ENCODE peak calls at places on chromosomes 16 and 17, in seven cellular contexts. One of them, this sample, is unnamed.

GRCh38 chr17:48483471-48484131 is 47.2 kb downstream of the HOXB1 start:
- DNase-seq in HCT116: peak
- DNase-seq in nephron progenitor cell: no peak
- DNase-seq in epithelial cell of esophagus: peak
- DNase-seq in adrenal gland: no peak
- DNase-seq in RWPE1: peak
- DNase-seq in lower leg skin: no peak
- DNase-seq in this sample: no peak

GRCh38 chr16:74186589-74186988 is 110.0 kb upstream of the PSMD7 start:
- DNase-seq in adrenal gland: no peak
- DNase-seq in RWPE1: no peak
- DNase-seq in HCT116: no peak
- DNase-seq in lower leg skin: no peak
- DNase-seq in epithelial cell of esophagus: no peak
- DNase-seq in nephron progenitor cell: no peak
- DNase-seq in this sample: no peak

GRCh38 chr16:73025111-73025505 is 22.8 kb downstream of the ZFHX3 start:
- DNase-seq in HCT116: no peak
- DNase-seq in epithelial cell of esophagus: no peak
- DNase-seq in RWPE1: no peak
- DNase-seq in adrenal gland: no peak
- DNase-seq in nephron progenitor cell: no peak
- DNase-seq in lower leg skin: peak
- DNase-seq in this sample: no peak

GRCh38 chr16:89484923-89485679 is 5.3 kb downstream of the ANKRD11 start:
- DNase-seq in nephron progenitor cell: no peak
- DNase-seq in HCT116: no peak
- DNase-seq in adrenal gland: no peak
- DNase-seq in RWPE1: no peak
- DNase-seq in lower leg skin: no peak
- DNase-seq in epithelial cell of esophagus: no peak
- DNase-seq in this sample: no peak

GRCh38 chr17:70947636-70948565 is 778.6 kb downstream of the KCNJ2 start:
- DNase-seq in RWPE1: no peak
- DNase-seq in HCT116: no peak
- DNase-seq in lower leg skin: no peak
- DNase-seq in adrenal gland: no peak
- DNase-seq in nephron progenitor cell: no peak
- DNase-seq in epithelial cell of esophagus: no peak
- DNase-seq in this sample: no peak

GRCh38 chr17:80633197-80633596 is 88.6 kb downstream of the RPTOR start:
- DNase-seq in RWPE1: no peak
- DNase-seq in lower leg skin: no peak
- DNase-seq in epithelial cell of esophagus: no peak
- DNase-seq in HCT116: no peak
- DNase-seq in adrenal gland: no peak
- DNase-seq in nephron progenitor cell: peak
- DNase-seq in this sample: no peak

GRCh38 chr17:61299517-61300513 is 99.8 kb upstream of the TBX2 start:
- DNase-seq in epithelial cell of esophagus: no peak
- DNase-seq in lower leg skin: no peak
- DNase-seq in nephron progenitor cell: no peak
- DNase-seq in HCT116: no peak
- DNase-seq in adrenal gland: no peak
- DNase-seq in RWPE1: no peak
- DNase-seq in this sample: no peak

GRCh38 chr17:38982858-38983746 is 15.9 kb upstream of the FBXO47 start:
- DNase-seq in epithelial cell of esophagus: peak
- DNase-seq in nephron progenitor cell: peak
- DNase-seq in lower leg skin: no peak
- DNase-seq in HCT116: peak
- DNase-seq in adrenal gland: peak
- DNase-seq in RWPE1: peak
- DNase-seq in this sample: no peak

GRCh38 chr17:51372345-51373004 is 112.1 kb downstream of the UTP18 start:
- DNase-seq in adrenal gland: peak
- DNase-seq in RWPE1: peak
- DNase-seq in lower leg skin: no peak
- DNase-seq in epithelial cell of esophagus: peak
- DNase-seq in nephron progenitor cell: no peak
- DNase-seq in HCT116: peak
- DNase-seq in this sample: no peak

GRCh38 chr17:32342603-32343325 is 791 bp upstream of the C17orf75 start:
- DNase-seq in RWPE1: no peak
- DNase-seq in HCT116: no peak
- DNase-seq in adrenal gland: no peak
- DNase-seq in nephron progenitor cell: no peak
- DNase-seq in epithelial cell of esophagus: no peak
- DNase-seq in lower leg skin: peak
- DNase-seq in this sample: no peak

GRCh38 chr17:32345953-32346600 is 3.9 kb upstream of the ZNF207 start:
- DNase-seq in RWPE1: no peak
- DNase-seq in nephron progenitor cell: no peak
- DNase-seq in adrenal gland: no peak
- DNase-seq in lower leg skin: peak
- DNase-seq in HCT116: no peak
- DNase-seq in epithelial cell of esophagus: no peak
- DNase-seq in this sample: no peak

GRCh38 chr17:32335647-32336046 is 6.3 kb downstream of the C17orf75 start:
- DNase-seq in HCT116: no peak
- DNase-seq in nephron progenitor cell: no peak
- DNase-seq in RWPE1: no peak
- DNase-seq in epithelial cell of esophagus: peak
- DNase-seq in lower leg skin: peak
- DNase-seq in adrenal gland: no peak
- DNase-seq in this sample: no peak

GRCh38 chr17:32341857-32342602 is at the start of gene C17orf75:
- DNase-seq in nephron progenitor cell: peak
- DNase-seq in adrenal gland: peak
- DNase-seq in RWPE1: peak
- DNase-seq in lower leg skin: peak
- DNase-seq in HCT116: peak
- DNase-seq in epithelial cell of esophagus: peak
- DNase-seq in this sample: peak

GRCh38 chr17:32341141-32341856 is 674 bp downstream of the C17orf75 start:
- DNase-seq in adrenal gland: no peak
- DNase-seq in lower leg skin: peak
- DNase-seq in HCT116: no peak
- DNase-seq in epithelial cell of esophagus: peak
- DNase-seq in nephron progenitor cell: no peak
- DNase-seq in RWPE1: no peak
- DNase-seq in this sample: no peak
- TF ChIP-seq CTCF in adrenal gland: no peak
- TF ChIP-seq CTCF in lower leg skin: no peak
- TF ChIP-seq CTCF in HCT116: peak
- TF ChIP-seq CTCF in epithelial cell of esophagus: peak
- TF ChIP-seq CTCF in nephron progenitor cell: no peak
- TF ChIP-seq CTCF in RWPE1: no peak
- TF ChIP-seq CTCF in this sample: no peak

GRCh38 chr16:20995711-20996110 is 95.1 kb downstream of the LYRM1 start:
- DNase-seq in epithelial cell of esophagus: no peak
- DNase-seq in RWPE1: no peak
- DNase-seq in lower leg skin: peak
- DNase-seq in adrenal gland: no peak
- DNase-seq in nephron progenitor cell: no peak
- DNase-seq in HCT116: no peak
- DNase-seq in this sample: no peak

GRCh38 chr16:20997147-20997546 is 96.6 kb downstream of the LYRM1 start:
- DNase-seq in RWPE1: no peak
- DNase-seq in HCT116: no peak
- DNase-seq in lower leg skin: peak
- DNase-seq in epithelial cell of esophagus: no peak
- DNase-seq in nephron progenitor cell: no peak
- DNase-seq in adrenal gland: no peak
- DNase-seq in this sample: no peak

GRCh38 chr16:21005008-21005407 is 104.4 kb downstream of the LYRM1 start:
- DNase-seq in adrenal gland: no peak
- DNase-seq in epithelial cell of esophagus: no peak
- DNase-seq in nephron progenitor cell: no peak
- DNase-seq in lower leg skin: no peak
- DNase-seq in RWPE1: no peak
- DNase-seq in HCT116: no peak
- DNase-seq in this sample: no peak

DNA sequence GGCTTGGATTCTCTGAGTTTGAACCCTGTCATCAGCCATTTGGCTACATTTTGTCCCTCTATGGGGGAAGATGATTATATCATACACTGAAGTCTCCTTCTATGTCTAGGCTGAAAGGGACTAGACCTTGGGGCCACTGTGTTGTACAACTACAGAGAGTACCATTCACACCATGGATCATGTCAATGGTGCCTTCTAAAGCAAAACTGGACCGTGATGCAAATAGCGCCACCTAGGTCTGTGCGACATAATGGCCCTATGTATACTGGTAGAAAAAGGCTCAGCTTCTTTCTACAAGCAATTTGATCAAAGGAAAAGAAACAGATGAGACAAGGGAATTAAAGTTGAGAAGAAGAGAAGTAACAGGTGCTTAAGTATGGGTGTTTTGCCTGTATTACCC is 100.7 kb downstream of the LYRM1 start:
- DNase-seq in HCT116: peak
- DNase-seq in epithelial cell of esophagus: peak
- DNase-seq in nephron progenitor cell: peak
- DNase-seq in RWPE1: no peak
- DNase-seq in lower leg skin: no peak
- DNase-seq in adrenal gland: peak
- DNase-seq in this sample: no peak
- TF ChIP-seq CTCF in HCT116: peak
- TF ChIP-seq CTCF in epithelial cell of esophagus: peak
- TF ChIP-seq CTCF in nephron progenitor cell: no peak
- TF ChIP-seq CTCF in RWPE1: peak
- TF ChIP-seq CTCF in lower leg skin: no peak
- TF ChIP-seq CTCF in adrenal gland: no peak
- TF ChIP-seq CTCF in this sample: peak

DNA sequence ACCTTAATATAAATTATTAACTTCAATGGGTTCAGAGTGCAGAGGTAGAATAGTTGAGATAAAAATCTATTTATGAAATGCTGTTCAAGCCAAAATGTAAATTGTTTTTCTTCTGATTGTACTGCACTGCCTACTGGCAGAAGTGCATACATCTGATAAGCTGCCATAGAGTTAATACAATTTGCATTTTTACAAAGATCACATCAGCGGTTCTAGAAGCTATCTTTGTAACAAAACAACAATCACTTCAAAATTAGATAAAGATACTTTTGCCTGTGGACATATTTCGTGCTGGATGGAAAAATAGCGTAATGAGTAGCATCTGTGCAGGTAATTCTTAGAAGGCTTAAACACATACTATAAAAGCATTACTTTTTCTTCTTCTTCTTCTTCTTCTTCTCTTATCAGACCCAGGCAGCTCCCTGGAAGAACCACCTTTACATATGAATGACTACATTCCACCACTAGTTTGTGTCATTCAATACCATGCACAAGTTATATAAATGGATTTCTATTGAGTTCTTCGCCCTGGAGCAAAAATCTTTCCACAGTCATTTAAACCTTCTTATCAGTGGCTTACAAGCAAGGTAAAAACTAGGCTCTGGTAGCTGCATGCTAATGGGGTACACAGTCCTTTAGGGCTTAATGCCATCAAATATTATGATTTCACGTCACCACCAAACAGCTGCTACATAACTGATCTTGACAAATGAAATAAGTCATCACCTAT is 47.0 kb downstream of the SYNRG start:
- DNase-seq in HCT116: no peak
- DNase-seq in epithelial cell of esophagus: no peak
- DNase-seq in nephron progenitor cell: no peak
- DNase-seq in RWPE1: no peak
- DNase-seq in lower leg skin: no peak
- DNase-seq in adrenal gland: no peak
- DNase-seq in this sample: no peak
- TF ChIP-seq CTCF in HCT116: no peak
- TF ChIP-seq CTCF in epithelial cell of esophagus: no peak
- TF ChIP-seq CTCF in nephron progenitor cell: no peak
- TF ChIP-seq CTCF in RWPE1: no peak
- TF ChIP-seq CTCF in lower leg skin: no peak
- TF ChIP-seq CTCF in adrenal gland: no peak
- TF ChIP-seq CTCF in this sample: no peak

DNA sequence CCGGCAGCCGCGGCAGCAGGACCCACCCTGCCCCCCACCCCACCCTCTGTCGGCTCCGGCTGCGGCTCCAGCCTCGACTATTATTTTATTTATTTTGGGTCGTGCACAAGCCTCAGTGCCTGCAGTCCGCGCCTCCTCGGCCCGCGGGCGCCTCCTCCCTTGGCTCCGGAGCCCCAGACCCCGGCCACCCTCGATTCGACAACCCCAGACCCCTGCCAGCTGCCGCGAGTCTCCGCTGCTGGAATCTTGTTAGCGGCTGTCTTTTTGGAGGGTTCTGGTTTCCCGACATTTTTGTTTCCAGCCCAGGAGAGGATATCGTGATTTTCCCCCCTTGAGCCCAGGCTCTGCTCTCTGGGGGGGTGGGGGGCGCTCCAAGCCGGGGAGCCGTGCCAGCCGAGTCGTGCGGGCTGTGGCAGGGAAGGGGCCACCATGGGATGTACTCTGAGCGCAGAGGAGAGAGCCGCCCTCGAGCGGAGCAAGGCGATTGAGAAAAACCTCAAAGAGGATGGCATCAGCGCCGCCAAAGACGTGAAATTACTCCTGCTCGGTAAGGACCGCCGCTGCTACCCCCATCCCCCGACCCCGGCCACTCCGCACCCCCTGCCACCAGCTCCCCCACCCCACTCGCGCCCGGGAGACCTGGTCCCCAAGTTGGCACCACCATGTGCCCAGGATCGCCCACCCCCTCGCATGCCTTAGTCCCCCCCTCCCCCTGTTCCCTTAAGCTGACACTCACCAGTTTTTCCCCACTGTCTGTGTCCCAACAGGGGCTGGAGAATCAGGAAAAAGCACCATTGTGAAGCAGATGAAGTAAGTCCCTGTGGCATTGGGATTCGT is 736 bp downstream of the GNAO1 start:
- DNase-seq in epithelial cell of esophagus: no peak
- DNase-seq in HCT116: no peak
- DNase-seq in nephron progenitor cell: peak
- DNase-seq in adrenal gland: no peak
- DNase-seq in RWPE1: no peak
- DNase-seq in lower leg skin: no peak
- DNase-seq in this sample: no peak
- TF ChIP-seq CTCF in epithelial cell of esophagus: no peak
- TF ChIP-seq CTCF in HCT116: no peak
- TF ChIP-seq CTCF in nephron progenitor cell: no peak
- TF ChIP-seq CTCF in adrenal gland: no peak
- TF ChIP-seq CTCF in RWPE1: no peak
- TF ChIP-seq CTCF in lower leg skin: no peak
- TF ChIP-seq CTCF in this sample: no peak

GRCh38 chr17:63185420-63185819 is 219.4 kb downstream of the TANC2 start:
- DNase-seq in adrenal gland: no peak
- DNase-seq in lower leg skin: no peak
- DNase-seq in RWPE1: no peak
- DNase-seq in nephron progenitor cell: no peak
- DNase-seq in HCT116: no peak
- DNase-seq in epithelial cell of esophagus: no peak
- DNase-seq in this sample: no peak
- TF ChIP-seq CTCF in adrenal gland: no peak
- TF ChIP-seq CTCF in lower leg skin: no peak
- TF ChIP-seq CTCF in RWPE1: no peak
- TF ChIP-seq CTCF in nephron progenitor cell: no peak
- TF ChIP-seq CTCF in HCT116: no peak
- TF ChIP-seq CTCF in epithelial cell of esophagus: no peak
- TF ChIP-seq CTCF in this sample: no peak